ENCODE peak calls at places on chromosomes 11 and 22, in eight cellular contexts. One of them, this sample, is unnamed.

GRCh38 chr11:68002943-68003845 is 703 bp downstream of the UNC93B1 start:
- DNase-seq in spleen: peak
- DNase-seq in naive thymus-derived CD4-positive, alpha-beta T cell: peak
- DNase-seq in CD8-positive, alpha-beta T cell: peak
- DNase-seq in fibroblast of lung: no peak
- DNase-seq in sigmoid colon: no peak
- DNase-seq in WERI-Rb-1: no peak
- DNase-seq in breast epithelium: no peak
- DNase-seq in this sample: no peak

GRCh38 chr11:128694618-128695481 is 978 bp downstream of the FLI1 start:
- DNase-seq in naive thymus-derived CD4-positive, alpha-beta T cell: peak
- DNase-seq in fibroblast of lung: peak
- DNase-seq in sigmoid colon: peak
- DNase-seq in spleen: peak
- DNase-seq in CD8-positive, alpha-beta T cell: peak
- DNase-seq in WERI-Rb-1: no peak
- DNase-seq in breast epithelium: no peak
- DNase-seq in this sample: no peak

GRCh38 chr11:40293655-40294342 is 1165.7 kb downstream of the LRRC4C start:
- DNase-seq in breast epithelium: peak
- DNase-seq in sigmoid colon: peak
- DNase-seq in WERI-Rb-1: peak
- DNase-seq in CD8-positive, alpha-beta T cell: no peak
- DNase-seq in naive thymus-derived CD4-positive, alpha-beta T cell: peak
- DNase-seq in spleen: no peak
- DNase-seq in fibroblast of lung: peak
- DNase-seq in this sample: peak

GRCh38 chr22:22058649-22059475 is 76.3 kb upstream of the TOP3B start:
- DNase-seq in breast epithelium: no peak
- DNase-seq in sigmoid colon: no peak
- DNase-seq in naive thymus-derived CD4-positive, alpha-beta T cell: no peak
- DNase-seq in spleen: no peak
- DNase-seq in WERI-Rb-1: no peak
- DNase-seq in fibroblast of lung: no peak
- DNase-seq in CD8-positive, alpha-beta T cell: no peak
- DNase-seq in this sample: no peak

GRCh38 chr11:16982809-16983208 is 31.4 kb downstream of the PLEKHA7 start:
- DNase-seq in naive thymus-derived CD4-positive, alpha-beta T cell: no peak
- DNase-seq in breast epithelium: no peak
- DNase-seq in spleen: no peak
- DNase-seq in fibroblast of lung: no peak
- DNase-seq in WERI-Rb-1: no peak
- DNase-seq in sigmoid colon: no peak
- DNase-seq in CD8-positive, alpha-beta T cell: no peak
- DNase-seq in this sample: no peak

GRCh38 chr11:116641561-116642045 is 131.2 kb downstream of the BUD13 start:
- DNase-seq in breast epithelium: no peak
- DNase-seq in spleen: no peak
- DNase-seq in WERI-Rb-1: peak
- DNase-seq in CD8-positive, alpha-beta T cell: no peak
- DNase-seq in sigmoid colon: no peak
- DNase-seq in fibroblast of lung: peak
- DNase-seq in naive thymus-derived CD4-positive, alpha-beta T cell: no peak
- DNase-seq in this sample: no peak

GRCh38 chr11:83583953-83584352 is 297.8 kb upstream of the CCDC90B start:
- DNase-seq in CD8-positive, alpha-beta T cell: no peak
- DNase-seq in naive thymus-derived CD4-positive, alpha-beta T cell: no peak
- DNase-seq in spleen: no peak
- DNase-seq in WERI-Rb-1: no peak
- DNase-seq in fibroblast of lung: peak
- DNase-seq in sigmoid colon: no peak
- DNase-seq in breast epithelium: no peak
- DNase-seq in this sample: no peak

GRCh38 chr11:30635401-30635989 is 49.3 kb upstream of the MPPED2 start:
- DNase-seq in spleen: no peak
- DNase-seq in fibroblast of lung: peak
- DNase-seq in sigmoid colon: peak
- DNase-seq in naive thymus-derived CD4-positive, alpha-beta T cell: no peak
- DNase-seq in WERI-Rb-1: no peak
- DNase-seq in breast epithelium: no peak
- DNase-seq in CD8-positive, alpha-beta T cell: no peak
- DNase-seq in this sample: peak

GRCh38 chr11:74154621-74155281 is 16.1 kb downstream of the C2CD3 start:
- DNase-seq in WERI-Rb-1: no peak
- DNase-seq in fibroblast of lung: peak
- DNase-seq in CD8-positive, alpha-beta T cell: no peak
- DNase-seq in naive thymus-derived CD4-positive, alpha-beta T cell: no peak
- DNase-seq in spleen: no peak
- DNase-seq in sigmoid colon: no peak
- DNase-seq in breast epithelium: no peak
- DNase-seq in this sample: no peak

GRCh38 chr11:70755410-70756158 is 357.3 kb downstream of the CTTN start:
- DNase-seq in breast epithelium: peak
- DNase-seq in WERI-Rb-1: peak
- DNase-seq in spleen: peak
- DNase-seq in naive thymus-derived CD4-positive, alpha-beta T cell: peak
- DNase-seq in CD8-positive, alpha-beta T cell: peak
- DNase-seq in fibroblast of lung: peak
- DNase-seq in sigmoid colon: peak
- DNase-seq in this sample: peak

GRCh38 chr22:29689872-29690213 is 30.0 kb upstream of the CABP7 start:
- DNase-seq in naive thymus-derived CD4-positive, alpha-beta T cell: peak
- DNase-seq in sigmoid colon: no peak
- DNase-seq in breast epithelium: no peak
- DNase-seq in WERI-Rb-1: peak
- DNase-seq in spleen: peak
- DNase-seq in CD8-positive, alpha-beta T cell: peak
- DNase-seq in fibroblast of lung: peak
- DNase-seq in this sample: peak

GRCh38 chr11:30992513-30992849 is 377.1 kb downstream of the DCDC1 start:
- DNase-seq in breast epithelium: no peak
- DNase-seq in spleen: no peak
- DNase-seq in sigmoid colon: no peak
- DNase-seq in WERI-Rb-1: no peak
- DNase-seq in naive thymus-derived CD4-positive, alpha-beta T cell: no peak
- DNase-seq in CD8-positive, alpha-beta T cell: no peak
- DNase-seq in fibroblast of lung: peak
- DNase-seq in this sample: no peak

GRCh38 chr22:50481440-50482106 is at the start of gene ADM2:
- DNase-seq in spleen: peak
- DNase-seq in CD8-positive, alpha-beta T cell: peak
- DNase-seq in naive thymus-derived CD4-positive, alpha-beta T cell: peak
- DNase-seq in fibroblast of lung: no peak
- DNase-seq in breast epithelium: no peak
- DNase-seq in sigmoid colon: no peak
- DNase-seq in WERI-Rb-1: no peak
- DNase-seq in this sample: no peak

GRCh38 chr11:100563541-100564280 is 123.4 kb upstream of the ARHGAP42 start:
- DNase-seq in CD8-positive, alpha-beta T cell: no peak
- DNase-seq in spleen: no peak
- DNase-seq in fibroblast of lung: peak
- DNase-seq in sigmoid colon: no peak
- DNase-seq in WERI-Rb-1: no peak
- DNase-seq in breast epithelium: no peak
- DNase-seq in naive thymus-derived CD4-positive, alpha-beta T cell: no peak
- DNase-seq in this sample: no peak

GRCh38 chr22:50714150-50714549 is 23.9 kb upstream of the ACR start:
- DNase-seq in WERI-Rb-1: no peak
- DNase-seq in CD8-positive, alpha-beta T cell: no peak
- DNase-seq in sigmoid colon: no peak
- DNase-seq in naive thymus-derived CD4-positive, alpha-beta T cell: no peak
- DNase-seq in spleen: peak
- DNase-seq in fibroblast of lung: no peak
- DNase-seq in breast epithelium: no peak
- DNase-seq in this sample: no peak

GRCh38 chr11:46845440-46845739 is 690 bp downstream of the CKAP5 start:
- DNase-seq in CD8-positive, alpha-beta T cell: no peak
- DNase-seq in breast epithelium: no peak
- DNase-seq in sigmoid colon: no peak
- DNase-seq in fibroblast of lung: no peak
- DNase-seq in naive thymus-derived CD4-positive, alpha-beta T cell: no peak
- DNase-seq in spleen: no peak
- DNase-seq in WERI-Rb-1: no peak
- DNase-seq in this sample: no peak

GRCh38 chr11:57214494-57214893 is 22.6 kb downstream of the APLNR start:
- DNase-seq in fibroblast of lung: peak
- DNase-seq in sigmoid colon: no peak
- DNase-seq in CD8-positive, alpha-beta T cell: no peak
- DNase-seq in naive thymus-derived CD4-positive, alpha-beta T cell: no peak
- DNase-seq in spleen: no peak
- DNase-seq in breast epithelium: no peak
- DNase-seq in WERI-Rb-1: no peak
- DNase-seq in this sample: no peak

GRCh38 chr11:46686886-46687810 is 13.3 kb downstream of the ARHGAP1 start:
- DNase-seq in WERI-Rb-1: no peak
- DNase-seq in CD8-positive, alpha-beta T cell: no peak
- DNase-seq in breast epithelium: no peak
- DNase-seq in naive thymus-derived CD4-positive, alpha-beta T cell: no peak
- DNase-seq in sigmoid colon: no peak
- DNase-seq in spleen: no peak
- DNase-seq in fibroblast of lung: peak
- DNase-seq in this sample: no peak

GRCh38 chr11:65917434-65918210 is 1.2 kb downstream of the C11orf68 start:
- DNase-seq in sigmoid colon: no peak
- DNase-seq in spleen: peak
- DNase-seq in WERI-Rb-1: no peak
- DNase-seq in breast epithelium: no peak
- DNase-seq in naive thymus-derived CD4-positive, alpha-beta T cell: no peak
- DNase-seq in fibroblast of lung: no peak
- DNase-seq in CD8-positive, alpha-beta T cell: no peak
- DNase-seq in this sample: no peak

GRCh38 chr11:64857485-64857884 is 13.0 kb upstream of the CDC42BPG start:
- DNase-seq in fibroblast of lung: no peak
- DNase-seq in breast epithelium: no peak
- DNase-seq in spleen: no peak
- DNase-seq in sigmoid colon: no peak
- DNase-seq in WERI-Rb-1: no peak
- DNase-seq in CD8-positive, alpha-beta T cell: no peak
- DNase-seq in naive thymus-derived CD4-positive, alpha-beta T cell: no peak
- DNase-seq in this sample: no peak

DNA sequence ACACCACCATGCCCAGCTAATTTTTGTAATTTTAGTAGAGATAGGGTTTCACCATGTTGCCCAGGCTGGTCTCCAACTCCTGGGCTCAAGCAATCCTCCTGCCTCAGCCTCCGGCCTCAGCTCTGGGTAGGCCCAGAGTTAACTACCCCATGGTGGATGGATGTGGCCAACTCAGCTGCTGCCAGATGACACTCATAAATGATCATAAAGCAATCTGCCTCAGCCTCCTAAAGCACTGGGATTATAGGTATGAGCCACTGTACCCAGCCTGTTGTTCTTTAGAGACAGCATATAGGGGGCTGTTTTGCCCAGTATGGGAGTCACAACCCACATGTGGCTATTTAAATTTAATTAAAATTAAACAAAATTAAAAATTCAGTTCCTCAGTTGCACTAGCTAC is 54.3 kb downstream of the LARGE1 start:
- DNase-seq in fibroblast of lung: no peak
- DNase-seq in CD8-positive, alpha-beta T cell: no peak
- DNase-seq in sigmoid colon: no peak
- DNase-seq in breast epithelium: no peak
- DNase-seq in naive thymus-derived CD4-positive, alpha-beta T cell: no peak
- DNase-seq in spleen: no peak
- DNase-seq in WERI-Rb-1: no peak
- DNase-seq in this sample: no peak
- H3K27ac ChIP-seq in fibroblast of lung: peak
- H3K27ac ChIP-seq in CD8-positive, alpha-beta T cell: no peak
- H3K27ac ChIP-seq in sigmoid colon: peak
- H3K27ac ChIP-seq in breast epithelium: no peak
- H3K27ac ChIP-seq in naive thymus-derived CD4-positive, alpha-beta T cell: no peak
- H3K27ac ChIP-seq in spleen: no peak
- H3K27ac ChIP-seq in WERI-Rb-1: peak
- H3K27ac ChIP-seq in this sample: no peak

DNA sequence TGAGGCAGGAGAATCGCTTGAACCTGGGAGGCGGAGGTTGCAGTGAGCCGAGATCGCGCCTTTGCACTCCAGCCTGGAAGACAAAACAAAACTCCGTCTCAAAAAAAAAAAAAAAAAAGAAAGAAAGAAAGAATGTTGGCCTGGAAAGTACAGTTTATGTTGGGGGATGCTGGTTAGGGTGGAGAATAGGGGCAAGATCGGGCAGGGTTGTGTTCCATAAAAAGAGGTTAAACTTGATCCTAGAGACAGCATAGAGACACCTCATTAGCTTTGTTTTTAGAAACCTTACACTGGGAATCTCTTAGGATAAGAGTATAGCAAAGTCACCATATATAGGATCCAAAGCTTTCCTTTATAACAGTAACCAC is 1.9 kb upstream of the FTH1 start:
- DNase-seq in CD8-positive, alpha-beta T cell: no peak
- DNase-seq in spleen: no peak
- DNase-seq in fibroblast of lung: no peak
- DNase-seq in WERI-Rb-1: no peak
- DNase-seq in breast epithelium: no peak
- DNase-seq in naive thymus-derived CD4-positive, alpha-beta T cell: no peak
- DNase-seq in sigmoid colon: no peak
- DNase-seq in this sample: no peak
- H3K27ac ChIP-seq in CD8-positive, alpha-beta T cell: no peak
- H3K27ac ChIP-seq in spleen: peak
- H3K27ac ChIP-seq in fibroblast of lung: peak
- H3K27ac ChIP-seq in WERI-Rb-1: no peak
- H3K27ac ChIP-seq in breast epithelium: peak
- H3K27ac ChIP-seq in naive thymus-derived CD4-positive, alpha-beta T cell: peak
- H3K27ac ChIP-seq in sigmoid colon: peak
- H3K27ac ChIP-seq in this sample: peak

DNA sequence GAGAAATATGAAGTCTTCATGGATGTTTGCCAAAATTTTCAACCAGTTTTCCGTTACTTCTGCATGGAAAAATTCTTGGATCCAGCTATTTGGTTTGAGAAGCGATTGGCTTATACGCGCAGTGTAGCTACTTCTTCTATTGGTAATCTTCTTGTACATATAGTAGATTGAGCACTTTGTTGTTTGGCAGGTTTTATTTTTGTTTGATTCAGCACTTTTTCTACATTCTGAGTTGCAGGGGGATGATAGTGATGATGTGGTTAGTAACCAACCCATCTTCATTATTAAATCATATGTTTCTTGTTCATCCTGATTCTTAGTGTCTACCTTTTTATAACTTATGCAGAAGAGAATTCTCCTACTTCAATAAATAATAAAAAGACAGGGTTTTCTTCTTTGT is 121.6 kb downstream of the C11orf65 start:
- DNase-seq in spleen: no peak
- DNase-seq in WERI-Rb-1: no peak
- DNase-seq in CD8-positive, alpha-beta T cell: no peak
- DNase-seq in sigmoid colon: no peak
- DNase-seq in breast epithelium: no peak
- DNase-seq in naive thymus-derived CD4-positive, alpha-beta T cell: no peak
- DNase-seq in fibroblast of lung: no peak
- DNase-seq in this sample: no peak
- H3K27ac ChIP-seq in spleen: no peak
- H3K27ac ChIP-seq in WERI-Rb-1: no peak
- H3K27ac ChIP-seq in CD8-positive, alpha-beta T cell: no peak
- H3K27ac ChIP-seq in sigmoid colon: no peak
- H3K27ac ChIP-seq in breast epithelium: no peak
- H3K27ac ChIP-seq in naive thymus-derived CD4-positive, alpha-beta T cell: no peak
- H3K27ac ChIP-seq in fibroblast of lung: no peak
- H3K27ac ChIP-seq in this sample: no peak

DNA sequence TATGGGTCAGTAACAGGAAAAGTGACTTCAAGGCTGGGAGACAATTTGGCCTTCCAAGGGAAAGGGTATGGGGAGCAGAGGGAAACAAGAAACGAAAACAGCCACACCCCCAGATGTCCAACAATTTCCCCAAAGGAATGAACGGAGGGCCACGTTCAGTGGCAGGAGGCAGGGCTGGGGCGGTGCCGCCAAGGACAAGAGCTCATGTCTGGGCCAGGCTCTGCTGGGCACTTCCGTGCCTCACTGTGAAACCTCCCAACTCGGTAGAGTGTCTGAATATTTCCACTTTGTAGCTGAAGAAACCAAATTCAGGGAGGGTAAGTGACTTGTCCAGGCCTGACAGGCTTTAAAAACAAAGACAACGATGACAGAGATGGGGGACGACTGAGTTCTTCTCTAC is 11.9 kb downstream of the IFT27 start:
- DNase-seq in breast epithelium: peak
- DNase-seq in CD8-positive, alpha-beta T cell: no peak
- DNase-seq in spleen: peak
- DNase-seq in naive thymus-derived CD4-positive, alpha-beta T cell: no peak
- DNase-seq in WERI-Rb-1: no peak
- DNase-seq in fibroblast of lung: no peak
- DNase-seq in sigmoid colon: peak
- DNase-seq in this sample: no peak
- H3K27ac ChIP-seq in breast epithelium: no peak
- H3K27ac ChIP-seq in CD8-positive, alpha-beta T cell: no peak
- H3K27ac ChIP-seq in spleen: no peak
- H3K27ac ChIP-seq in naive thymus-derived CD4-positive, alpha-beta T cell: no peak
- H3K27ac ChIP-seq in WERI-Rb-1: no peak
- H3K27ac ChIP-seq in fibroblast of lung: no peak
- H3K27ac ChIP-seq in sigmoid colon: no peak
- H3K27ac ChIP-seq in this sample: no peak

This sample was measured in substantia nigra.